ENCODE peak calls at places on chromosomes 6 and 20, in seven cellular contexts. One of them, this sample, is unnamed.

GRCh38 chr20:15487030-15487429 is 1086.2 kb downstream of the KIF16B start:
- DNase-seq in hippocampal formation: no peak
- DNase-seq in tibial artery: no peak
- DNase-seq in NCI-H1105 treated with DMSO at 0.1 percent for 48 hours: no peak
- DNase-seq in GF-D8: no peak
- DNase-seq in T-helper 1 cell: no peak
- DNase-seq in cardiac muscle cell: no peak
- DNase-seq in this sample: no peak

GRCh38 chr6:108766886-108767285 is 81.3 kb upstream of the ARMC2 start:
- DNase-seq in hippocampal formation: no peak
- DNase-seq in tibial artery: no peak
- DNase-seq in NCI-H1105 treated with DMSO at 0.1 percent for 48 hours: no peak
- DNase-seq in GF-D8: no peak
- DNase-seq in T-helper 1 cell: no peak
- DNase-seq in cardiac muscle cell: no peak
- DNase-seq in this sample: no peak

GRCh38 chr6:110784610-110784979 is 30.7 kb downstream of the CDK19 start:
- DNase-seq in hippocampal formation: no peak
- DNase-seq in tibial artery: no peak
- DNase-seq in NCI-H1105 treated with DMSO at 0.1 percent for 48 hours: no peak
- DNase-seq in GF-D8: no peak
- DNase-seq in T-helper 1 cell: no peak
- DNase-seq in cardiac muscle cell: no peak
- DNase-seq in this sample: no peak

GRCh38 chr6:81228912-81229540 is 523.5 kb downstream of the TENT5A start:
- DNase-seq in hippocampal formation: no peak
- DNase-seq in tibial artery: no peak
- DNase-seq in NCI-H1105 treated with DMSO at 0.1 percent for 48 hours: no peak
- DNase-seq in GF-D8: no peak
- DNase-seq in T-helper 1 cell: no peak
- DNase-seq in cardiac muscle cell: no peak
- DNase-seq in this sample: no peak

GRCh38 chr20:57658447-57659130 is 38.4 kb upstream of the ZBP1 start:
- DNase-seq in hippocampal formation: no peak
- DNase-seq in tibial artery: peak; percentile 66
- DNase-seq in NCI-H1105 treated with DMSO at 0.1 percent for 48 hours: peak; percentile 28
- DNase-seq in GF-D8: no peak
- DNase-seq in T-helper 1 cell: no peak
- DNase-seq in cardiac muscle cell: no peak
- DNase-seq in this sample: peak; percentile 16

GRCh38 chr20:19487420-19487819 is 270.6 kb upstream of the RIN2 start:
- DNase-seq in hippocampal formation: no peak
- DNase-seq in tibial artery: no peak
- DNase-seq in NCI-H1105 treated with DMSO at 0.1 percent for 48 hours: no peak
- DNase-seq in GF-D8: no peak
- DNase-seq in T-helper 1 cell: no peak
- DNase-seq in cardiac muscle cell: no peak
- DNase-seq in this sample: no peak

GRCh38 chr20:37464173-37464572 is 56.9 kb upstream of the NNAT start:
- DNase-seq in hippocampal formation: no peak
- DNase-seq in tibial artery: no peak
- DNase-seq in NCI-H1105 treated with DMSO at 0.1 percent for 48 hours: no peak
- DNase-seq in GF-D8: no peak
- DNase-seq in T-helper 1 cell: no peak
- DNase-seq in cardiac muscle cell: no peak
- DNase-seq in this sample: no peak

GRCh38 chr6:5334341-5334740 is 73.0 kb downstream of the FARS2 start:
- DNase-seq in hippocampal formation: no peak
- DNase-seq in tibial artery: no peak
- DNase-seq in NCI-H1105 treated with DMSO at 0.1 percent for 48 hours: no peak
- DNase-seq in GF-D8: no peak
- DNase-seq in T-helper 1 cell: no peak
- DNase-seq in cardiac muscle cell: no peak
- DNase-seq in this sample: no peak

GRCh38 chr6:53837875-53838806 is 43.3 kb downstream of the LRRC1 start:
- DNase-seq in hippocampal formation: peak; percentile 69
- DNase-seq in tibial artery: no peak
- DNase-seq in NCI-H1105 treated with DMSO at 0.1 percent for 48 hours: peak; percentile 78
- DNase-seq in GF-D8: no peak
- DNase-seq in T-helper 1 cell: no peak
- DNase-seq in cardiac muscle cell: no peak
- DNase-seq in this sample: no peak

GRCh38 chr20:49310695-49311094 is 32.8 kb upstream of the ZNFX1 start:
- DNase-seq in hippocampal formation: no peak
- DNase-seq in tibial artery: no peak
- DNase-seq in NCI-H1105 treated with DMSO at 0.1 percent for 48 hours: no peak
- DNase-seq in GF-D8: no peak
- DNase-seq in T-helper 1 cell: no peak
- DNase-seq in cardiac muscle cell: no peak
- DNase-seq in this sample: no peak

This sample was measured in colonic mucosa.